ENCODE peak calls at places on chromosome 18, in six cellular contexts. Y is HepG2, S is H1, L is K562, P is HCT116, W is GM12878. Q is an unnamed sample.

GRCh38 chr18:21916594-21916993 is 176.0 kb downstream of the MIB1 start:
- DNase-seq in Y (no peak), S (no peak), L (no peak), P (no peak), W (no peak), Q (no peak)

GRCh38 chr18:61541673-61542072 is 208.4 kb downstream of the CDH20 start:
- DNase-seq in Y (no peak), S (no peak), L (no peak), P (no peak), W (no peak), Q (no peak)

GRCh38 chr18:54150226-54150625 is 74.2 kb downstream of the MBD2 start:
- DNase-seq in Y (no peak), S (no peak), L (no peak), P (no peak), W (no peak), Q (peak; percentile 43)

GRCh38 chr18:848062-848795 is 36.2 kb upstream of the YES1 start:
- DNase-seq in Y (peak; percentile 77), S (no peak), L (no peak), P (no peak), W (no peak), Q (no peak)

GRCh38 chr18:74515620-74516231 is 18.6 kb upstream of the CNDP1 start:
- DNase-seq in Y (no peak), S (no peak), L (no peak), P (no peak), W (no peak), Q (no peak)

GRCh38 chr18:1665064-1665463 is 760.4 kb downstream of the ADCYAP1 start:
- DNase-seq in Y (no peak), S (no peak), L (no peak), P (no peak), W (no peak), Q (no peak)

GRCh38 chr18:9707381-9708056 is 582 bp upstream of the RAB31 start:
- DNase-seq in Y (no peak), S (no peak), L (peak; percentile 32), P (no peak), W (no peak), Q (no peak)

GRCh38 chr18:9337875-9338274 is 3.3 kb downstream of the TWSG1 start:
- DNase-seq in Y (no peak), S (no peak), L (peak; percentile 22), P (no peak), W (peak; percentile 59), Q (no peak)

GRCh38 chr18:23194969-23195957 is 60.0 kb downstream of the CABLES1 start:
- DNase-seq in Y (no peak), S (no peak), L (no peak), P (no peak), W (no peak), Q (no peak)

GRCh38 chr18:24212939-24213338 is 74.1 kb downstream of the CABYR start:
- DNase-seq in Y (peak; percentile 14), S (no peak), L (no peak), P (peak; percentile 94), W (no peak), Q (no peak)

GRCh38 chr18:23763343-23763742 is 74.1 kb downstream of the LAMA3 start:
- DNase-seq in Y (no peak), S (no peak), L (no peak), P (no peak), W (no peak), Q (no peak)

GRCh38 chr18:63679820-63680606 is 18.3 kb upstream of the SERPINB3 start:
- DNase-seq in Y (no peak), S (no peak), L (no peak), P (no peak), W (no peak), Q (no peak)

GRCh38 chr18:28114472-28114871 is 62.5 kb downstream of the CDH2 start:
- DNase-seq in Y (no peak), S (no peak), L (no peak), P (no peak), W (no peak), Q (no peak)

GRCh38 chr18:68152770-68153169 is 562.1 kb downstream of the TMX3 start:
- DNase-seq in Y (peak; percentile 1), S (peak; percentile 41), L (no peak), P (no peak), W (no peak), Q (peak; percentile 73)

GRCh38 chr18:24917767-24918166 is 434.2 kb downstream of the ZNF521 start:
- DNase-seq in Y (no peak), S (no peak), L (no peak), P (no peak), W (no peak), Q (no peak)

GRCh38 chr18:39675358-39675757 is 2109.8 kb upstream of the CELF4 start:
- DNase-seq in Y (peak; percentile 4), S (no peak), L (no peak), P (no peak), W (no peak), Q (no peak)

GRCh38 chr18:25061345-25061744 is 290.6 kb downstream of the ZNF521 start:
- DNase-seq in Y (no peak), S (no peak), L (no peak), P (no peak), W (no peak), Q (no peak)

GRCh38 chr18:29083545-29083944 is 906.6 kb upstream of the CDH2 start:
- DNase-seq in Y (no peak), S (no peak), L (no peak), P (no peak), W (no peak), Q (no peak)

GRCh38 chr18:35680139-35680551 is 98.6 kb downstream of the GALNT1 start:
- DNase-seq in Y (peak; percentile 60), S (no peak), L (no peak), P (no peak), W (no peak), Q (no peak)

GRCh38 chr18:77068321-77068841 is 64.2 kb downstream of the MBP start:
- DNase-seq in Y (no peak), S (no peak), L (no peak), P (no peak), W (peak; percentile 39), Q (no peak)

GRCh38 chr18:52313213-52313612 is 26.8 kb upstream of the DCC start:
- DNase-seq in Y (no peak), S (no peak), L (no peak), P (no peak), W (no peak), Q (no peak)

GRCh38 chr18:76573325-76574025 is 78.4 kb upstream of the ZNF516 start:
- DNase-seq in Y (no peak), S (no peak), L (no peak), P (no peak), W (no peak), Q (no peak)

GRCh38 chr18:23664674-23665073 is 2.0 kb upstream of the ANKRD29 start:
- DNase-seq in Y (no peak), S (no peak), L (no peak), P (no peak), W (no peak), Q (no peak)

GRCh38 chr18:34370704-34371405 is 146.1 kb upstream of the NOL4 start:
- DNase-seq in Y (no peak), S (no peak), L (no peak), P (no peak), W (no peak), Q (no peak)

GRCh38 chr18:63515279-63515678 is 26.9 kb upstream of the SERPINB12 start:
- DNase-seq in Y (no peak), S (no peak), L (no peak), P (no peak), W (no peak), Q (no peak)

GRCh38 chr18:79632765-79633164 is 46.8 kb upstream of the CTDP1 start:
- DNase-seq in Y (no peak), S (no peak), L (no peak), P (no peak), W (no peak), Q (no peak)

GRCh38 chr18:79634593-79634992 is 45.0 kb upstream of the CTDP1 start:
- DNase-seq in Y (no peak), S (no peak), L (no peak), P (no peak), W (no peak), Q (no peak)

GRCh38 chr18:79634186-79634585 is 45.4 kb upstream of the CTDP1 start:
- DNase-seq in Y (no peak), S (no peak), L (no peak), P (no peak), W (no peak), Q (no peak)

GRCh38 chr18:79637181-79637920 is 42.3 kb upstream of the CTDP1 start:
- DNase-seq in Y (no peak), S (no peak), L (no peak), P (no peak), W (no peak), Q (peak; percentile 36)

DNA sequence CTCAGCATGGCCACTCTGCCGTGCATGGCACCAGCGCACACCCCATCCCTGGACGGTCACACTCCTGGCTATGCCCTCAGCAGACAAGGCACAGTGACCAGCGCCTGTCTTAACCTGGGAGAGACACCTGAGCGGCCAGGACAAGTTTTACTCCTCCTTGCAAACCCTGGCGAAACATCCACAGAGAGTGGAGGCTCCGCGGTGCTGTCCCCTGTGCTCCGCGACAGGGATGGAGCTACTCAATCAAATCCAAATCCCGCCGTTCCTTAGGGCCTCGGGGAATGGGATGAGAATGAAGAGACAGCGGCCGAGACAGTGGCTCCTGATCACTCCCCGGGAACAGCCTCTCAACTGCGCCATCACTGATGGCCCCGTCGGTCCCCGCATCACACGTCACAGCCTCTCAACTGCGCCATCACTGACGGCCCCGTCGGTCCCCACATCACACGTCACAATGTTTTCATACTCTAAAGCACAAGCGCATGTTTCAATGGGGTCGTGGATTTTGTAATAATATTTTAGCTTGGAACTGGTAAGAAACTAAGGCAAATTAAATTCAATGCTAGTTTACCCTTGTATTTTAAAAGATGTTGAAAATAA is 44.4 kb upstream of the CTDP1 start:
- DNase-seq in Y (no peak), S (no peak), L (no peak), P (no peak), W (no peak), Q (no peak)
- TF ChIP-seq ATF3 in Y (no peak), S (no peak), L (no peak), P (no peak), W (no peak), Q (no peak)

GRCh38 chr18:50468802-50469201 is 91.1 kb upstream of the MAPK4 start:
- DNase-seq in Y (no peak), S (no peak), L (no peak), P (no peak), W (no peak), Q (no peak)
- TF ChIP-seq ATF3 in Y (no peak), S (no peak), L (no peak), P (no peak), W (no peak), Q (no peak)

DNA sequence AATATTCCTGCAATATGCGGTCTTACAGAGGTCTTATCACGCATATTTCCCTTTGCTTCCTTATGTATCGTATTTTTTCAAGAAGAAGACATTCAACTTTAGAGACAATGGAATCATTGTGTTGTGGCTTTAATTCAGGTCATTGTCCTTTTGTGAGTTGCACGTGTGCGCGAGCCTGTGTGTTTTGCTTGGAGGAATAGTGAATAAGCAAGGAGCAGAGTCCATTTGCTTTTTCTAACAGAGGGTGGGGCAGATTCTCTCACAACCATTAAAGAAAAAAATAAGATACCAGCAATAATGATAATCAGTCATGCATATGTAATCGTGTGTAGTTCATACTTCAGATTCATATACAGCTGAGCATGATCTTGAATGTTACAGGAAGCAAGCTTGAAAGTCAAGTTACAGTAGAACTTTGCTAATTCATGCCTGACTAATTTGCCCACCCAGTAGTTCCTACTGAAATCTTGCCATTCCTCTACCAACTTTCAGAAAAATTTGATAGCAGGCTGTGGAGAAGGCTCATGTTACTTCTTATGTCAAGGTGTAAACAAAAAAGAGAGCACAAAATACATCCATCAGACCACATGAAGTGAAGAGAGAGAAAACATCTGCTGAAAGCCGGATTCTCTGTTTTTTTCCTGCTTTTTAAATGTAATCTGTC is 243.7 kb downstream of the NEDD4L start:
- DNase-seq in Y (peak; percentile 81), S (no peak), L (no peak), P (no peak), W (no peak), Q (no peak)
- TF ChIP-seq ATF3 in Y (no peak), S (no peak), L (no peak), P (no peak), W (no peak), Q (no peak)

GRCh38 chr18:48854780-48855179 is 96.0 kb downstream of the SMAD7 start:
- DNase-seq in Y (no peak), S (no peak), L (no peak), P (no peak), W (no peak), Q (no peak)
- TF ChIP-seq ATF3 in Y (no peak), S (no peak), L (no peak), P (no peak), W (no peak), Q (no peak)